ENCODE peak calls at places on chromosomes 16 and 17, in six cellular contexts. X, P, K, Y, M and N are unnamed samples.

GRCh38 chr17:9943343-9943742 is 38.3 kb upstream of the RCVRN start:
- DNase-seq in X (no peak), P (no peak), K (no peak), Y (no peak), M (no peak), N (no peak)

GRCh38 chr17:46952115-46952514 is 26.9 kb downstream of the RPRML start:
- DNase-seq in X (no peak), P (no peak), K (no peak), Y (no peak), M (no peak), N (no peak)

GRCh38 chr17:15119928-15120327 is 145.2 kb downstream of the PMP22 start:
- DNase-seq in X (no peak), P (no peak), K (peak; percentile 9), Y (no peak), M (no peak), N (no peak)

GRCh38 chr16:7976125-7976524 is 614.2 kb downstream of the TMEM114 start:
- DNase-seq in X (no peak), P (no peak), K (no peak), Y (no peak), M (no peak), N (no peak)

GRCh38 chr17:17151055-17151454 is 55.1 kb downstream of the PLD6 start:
- DNase-seq in X (peak; percentile 79), P (no peak), K (peak; percentile 96), Y (peak; percentile 24), M (no peak), N (no peak)

GRCh38 chr17:36926226-36926625 is 11.0 kb upstream of the LHX1 start:
- DNase-seq in X (no peak), P (no peak), K (no peak), Y (no peak), M (no peak), N (no peak)

GRCh38 chr17:39994448-39994847 is 13.8 kb downstream of the PSMD3 start:
- DNase-seq in X (no peak), P (no peak), K (no peak), Y (no peak), M (no peak), N (no peak)

GRCh38 chr17:40548982-40549680 is 16.1 kb downstream of the CCR7 start:
- DNase-seq in X (peak; percentile 83), P (no peak), K (peak; percentile 87), Y (no peak), M (no peak), N (no peak)

GRCh38 chr16:69872888-69873287 is 78.2 kb upstream of the CLEC18A start:
- DNase-seq in X (no peak), P (no peak), K (no peak), Y (no peak), M (no peak), N (no peak)

GRCh38 chr17:1043601-1044251 is 46.8 kb downstream of the TIMM22 start:
- DNase-seq in X (no peak), P (no peak), K (no peak), Y (no peak), M (peak; percentile 18), N (no peak)

GRCh38 chr17:8125947-8126305 is 2.0 kb upstream of the HES7 start:
- DNase-seq in X (no peak), P (no peak), K (peak; percentile 54), Y (no peak), M (no peak), N (no peak)

GRCh38 chr16:71410146-71410545 is 31.7 kb downstream of the TLE7 start:
- DNase-seq in X (no peak), P (no peak), K (no peak), Y (no peak), M (no peak), N (no peak)

GRCh38 chr16:4471869-4472268 is 2.6 kb downstream of the NMRAL1 start:
- DNase-seq in X (no peak), P (no peak), K (no peak), Y (no peak), M (no peak), N (no peak)

GRCh38 chr17:72661093-72661944 is 431.2 kb downstream of the SLC39A11 start:
- DNase-seq in X (no peak), P (no peak), K (peak; percentile 17), Y (no peak), M (peak; percentile 59), N (no peak)

GRCh38 chr17:81429353-81429774 is 34.1 kb downstream of the BAHCC1 start:
- DNase-seq in X (no peak), P (no peak), K (peak; percentile 67), Y (no peak), M (peak; percentile 87), N (no peak)